ENCODE peak calls at places on chromosomes 4 and X, in ten cellular contexts. One of them, this sample, is unnamed.

GRCh38 chr4:56613101-56613862 is 67.8 kb downstream of the HOPX start:
- DNase-seq in testis: no peak
- DNase-seq in transverse colon: no peak
- DNase-seq in stomach: no peak
- DNase-seq in HCT116: no peak
- DNase-seq in lower lobe of right lung: no peak
- DNase-seq in ovary: no peak
- DNase-seq in sigmoid colon: no peak
- DNase-seq in lung: no peak
- DNase-seq in neural progenitor cell: no peak
- DNase-seq in this sample: no peak

GRCh38 chr4:94711635-94712034 is 46.1 kb upstream of the BMPR1B start:
- DNase-seq in testis: no peak
- DNase-seq in transverse colon: no peak
- DNase-seq in stomach: no peak
- DNase-seq in HCT116: no peak
- DNase-seq in lower lobe of right lung: no peak
- DNase-seq in ovary: no peak
- DNase-seq in sigmoid colon: no peak
- DNase-seq in lung: no peak
- DNase-seq in neural progenitor cell: no peak
- DNase-seq in this sample: no peak

GRCh38 chr4:178448372-178449040 is 1006.3 kb upstream of the AGA start:
- DNase-seq in testis: no peak
- DNase-seq in transverse colon: no peak
- DNase-seq in stomach: no peak
- DNase-seq in HCT116: no peak
- DNase-seq in lower lobe of right lung: no peak
- DNase-seq in ovary: no peak
- DNase-seq in sigmoid colon: no peak
- DNase-seq in lung: no peak
- DNase-seq in neural progenitor cell: no peak
- DNase-seq in this sample: no peak

GRCh38 chr4:34720563-34720962 is 1523.8 kb downstream of the ARAP2 start:
- DNase-seq in testis: no peak
- DNase-seq in transverse colon: no peak
- DNase-seq in stomach: no peak
- DNase-seq in HCT116: peak; percentile 27
- DNase-seq in lower lobe of right lung: no peak
- DNase-seq in ovary: no peak
- DNase-seq in sigmoid colon: no peak
- DNase-seq in lung: no peak
- DNase-seq in neural progenitor cell: peak; percentile 48
- DNase-seq in this sample: no peak

GRCh38 chrX:39477438-39478120 is 620.2 kb downstream of the BCOR start:
- DNase-seq in testis: no peak
- DNase-seq in transverse colon: peak; percentile 35
- DNase-seq in stomach: peak; percentile 26
- DNase-seq in HCT116: no peak
- DNase-seq in lower lobe of right lung: peak; percentile 57
- DNase-seq in ovary: no peak
- DNase-seq in sigmoid colon: no peak
- DNase-seq in lung: no peak
- DNase-seq in neural progenitor cell: peak; percentile 47
- DNase-seq in this sample: peak; percentile 50

GRCh38 chrX:110317079-110317819 is 636 bp downstream of the AMMECR1 start:
- DNase-seq in testis: peak; percentile 18
- DNase-seq in transverse colon: peak; percentile 17
- DNase-seq in stomach: peak; percentile 27
- DNase-seq in HCT116: no peak
- DNase-seq in lower lobe of right lung: peak; percentile 46
- DNase-seq in ovary: peak; percentile 22
- DNase-seq in sigmoid colon: peak; percentile 63
- DNase-seq in lung: peak; percentile 31
- DNase-seq in neural progenitor cell: peak; percentile 43
- DNase-seq in this sample: peak; percentile 59

GRCh38 chr4:133474511-133474910 is 325.4 kb downstream of the PCDH10 start:
- DNase-seq in testis: no peak
- DNase-seq in transverse colon: no peak
- DNase-seq in stomach: no peak
- DNase-seq in HCT116: no peak
- DNase-seq in lower lobe of right lung: no peak
- DNase-seq in ovary: no peak
- DNase-seq in sigmoid colon: no peak
- DNase-seq in lung: no peak
- DNase-seq in neural progenitor cell: no peak
- DNase-seq in this sample: no peak

GRCh38 chr4:82677327-82677726 is 115.5 kb upstream of the TMEM150C start:
- DNase-seq in testis: no peak
- DNase-seq in transverse colon: no peak
- DNase-seq in stomach: no peak
- DNase-seq in HCT116: no peak
- DNase-seq in lower lobe of right lung: no peak
- DNase-seq in ovary: no peak
- DNase-seq in sigmoid colon: no peak
- DNase-seq in lung: no peak
- DNase-seq in neural progenitor cell: no peak
- DNase-seq in this sample: no peak

GRCh38 chrX:124736553-124737240 is 390.3 kb downstream of the SH2D1A start:
- DNase-seq in testis: no peak
- DNase-seq in transverse colon: no peak
- DNase-seq in stomach: no peak
- DNase-seq in HCT116: no peak
- DNase-seq in lower lobe of right lung: no peak
- DNase-seq in ovary: no peak
- DNase-seq in sigmoid colon: no peak
- DNase-seq in lung: no peak
- DNase-seq in neural progenitor cell: peak; percentile 60
- DNase-seq in this sample: no peak

DNA sequence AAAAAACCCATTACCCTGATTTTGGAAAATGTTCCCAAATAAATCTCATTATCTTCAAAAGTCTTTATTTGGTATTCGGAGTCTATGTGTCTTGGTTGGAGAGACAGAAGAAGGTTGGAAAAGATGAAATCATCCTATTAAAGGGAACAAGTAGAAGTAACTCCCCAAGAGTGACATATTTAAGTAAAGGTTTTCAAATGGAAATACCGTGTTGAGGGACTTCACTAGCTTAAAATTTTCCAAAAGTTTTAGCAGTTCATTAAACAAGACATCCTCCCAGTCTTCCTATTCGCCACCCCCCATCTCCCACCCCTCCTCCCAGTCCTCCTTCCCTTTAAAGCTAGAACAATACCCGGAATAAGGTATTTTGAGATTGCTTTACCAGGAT is 62.7 kb upstream of the CCDC160 start:
- DNase-seq in testis: no peak
- DNase-seq in transverse colon: no peak
- DNase-seq in stomach: no peak
- DNase-seq in HCT116: no peak
- DNase-seq in lower lobe of right lung: no peak
- DNase-seq in ovary: no peak
- DNase-seq in sigmoid colon: no peak
- DNase-seq in lung: no peak
- DNase-seq in neural progenitor cell: peak; percentile 36
- DNase-seq in this sample: no peak
- H3K4me3 ChIP-seq in testis: no peak overlapping the region
- H3K4me3 ChIP-seq in transverse colon: no peak overlapping the region
- H3K4me3 ChIP-seq in stomach: no peak overlapping the region
- H3K4me3 ChIP-seq in HCT116: no peak overlapping the region
- H3K4me3 ChIP-seq in lower lobe of right lung: no peak overlapping the region
- H3K4me3 ChIP-seq in ovary: no peak overlapping the region
- H3K4me3 ChIP-seq in sigmoid colon: no peak overlapping the region
- H3K4me3 ChIP-seq in lung: no peak overlapping the region
- H3K4me3 ChIP-seq in neural progenitor cell: peak overlapping the region; percentile 80
- H3K4me3 ChIP-seq in this sample: no peak overlapping the region

GRCh38 chr4:51859476-51860032 is 16.6 kb downstream of the DCUN1D4 start:
- DNase-seq in testis: no peak
- DNase-seq in transverse colon: no peak
- DNase-seq in stomach: no peak
- DNase-seq in HCT116: no peak
- DNase-seq in lower lobe of right lung: no peak
- DNase-seq in ovary: no peak
- DNase-seq in sigmoid colon: no peak
- DNase-seq in lung: no peak
- DNase-seq in neural progenitor cell: no peak
- DNase-seq in this sample: no peak

GRCh38 chr4:51855751-51856150 is 12.8 kb downstream of the DCUN1D4 start:
- DNase-seq in testis: no peak
- DNase-seq in transverse colon: no peak
- DNase-seq in stomach: no peak
- DNase-seq in HCT116: no peak
- DNase-seq in lower lobe of right lung: no peak
- DNase-seq in ovary: no peak
- DNase-seq in sigmoid colon: no peak
- DNase-seq in lung: no peak
- DNase-seq in neural progenitor cell: no peak
- DNase-seq in this sample: no peak

GRCh38 chr4:51862199-51862598 is 19.2 kb downstream of the DCUN1D4 start:
- DNase-seq in testis: no peak
- DNase-seq in transverse colon: no peak
- DNase-seq in stomach: no peak
- DNase-seq in HCT116: no peak
- DNase-seq in lower lobe of right lung: no peak
- DNase-seq in ovary: no peak
- DNase-seq in sigmoid colon: no peak
- DNase-seq in lung: no peak
- DNase-seq in neural progenitor cell: no peak
- DNase-seq in this sample: no peak

GRCh38 chr4:51855270-51855669 is 12.3 kb downstream of the DCUN1D4 start:
- DNase-seq in testis: no peak
- DNase-seq in transverse colon: no peak
- DNase-seq in stomach: no peak
- DNase-seq in HCT116: no peak
- DNase-seq in lower lobe of right lung: no peak
- DNase-seq in ovary: no peak
- DNase-seq in sigmoid colon: no peak
- DNase-seq in lung: no peak
- DNase-seq in neural progenitor cell: no peak
- DNase-seq in this sample: no peak

DNA sequence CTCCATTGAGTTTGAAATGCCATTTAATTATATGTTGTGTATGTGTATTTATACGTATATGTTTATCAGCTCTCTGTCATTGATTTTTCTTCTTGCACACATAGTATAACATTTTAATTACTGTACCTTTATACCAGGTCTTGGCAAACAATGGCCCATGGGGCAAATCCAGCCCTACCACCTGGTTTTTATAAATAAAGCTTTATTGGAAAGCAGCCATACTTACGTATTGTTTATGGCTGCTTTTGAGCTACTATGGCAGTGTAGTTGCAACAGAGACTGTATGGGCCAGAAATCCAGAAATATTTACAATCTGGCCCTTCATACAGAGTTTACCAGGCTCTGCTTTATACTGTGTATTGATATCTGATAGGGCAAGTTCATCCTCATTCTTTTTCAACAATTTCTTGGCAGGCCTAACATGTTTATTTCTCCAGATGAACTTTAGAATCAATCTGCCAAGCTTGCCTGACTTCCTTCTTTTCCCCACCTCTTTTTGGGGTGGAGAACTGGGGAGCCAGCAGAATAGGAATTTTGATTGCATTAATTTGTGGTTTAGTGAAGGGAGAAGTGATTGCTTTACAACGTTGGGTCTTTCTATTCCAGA is 15.8 kb downstream of the DCUN1D4 start:
- DNase-seq in testis: no peak
- DNase-seq in transverse colon: no peak
- DNase-seq in stomach: no peak
- DNase-seq in HCT116: no peak
- DNase-seq in lower lobe of right lung: no peak
- DNase-seq in ovary: no peak
- DNase-seq in sigmoid colon: no peak
- DNase-seq in lung: no peak
- DNase-seq in neural progenitor cell: no peak
- DNase-seq in this sample: no peak
- H3K4me1 ChIP-seq in testis: peaks cover 4% of the 10 kb centered on the region
- H3K4me1 ChIP-seq in transverse colon: peaks cover 26% of the 10 kb centered on the region
- H3K4me1 ChIP-seq in stomach: peaks cover 78% of the 10 kb centered on the region
- H3K4me1 ChIP-seq in HCT116: no peaks in the 10 kb centered on the region
- H3K4me1 ChIP-seq in lower lobe of right lung: peaks cover 8% of the 10 kb centered on the region
- H3K4me1 ChIP-seq in ovary: peaks cover 9% of the 10 kb centered on the region
- H3K4me1 ChIP-seq in sigmoid colon: peaks cover 38% of the 10 kb centered on the region
- H3K4me1 ChIP-seq in lung: peaks cover 11% of the 10 kb centered on the region
- H3K4me1 ChIP-seq in neural progenitor cell: peaks cover 70% of the 10 kb centered on the region
- H3K4me1 ChIP-seq in this sample: peaks cover 25% of the 10 kb centered on the region

DNA sequence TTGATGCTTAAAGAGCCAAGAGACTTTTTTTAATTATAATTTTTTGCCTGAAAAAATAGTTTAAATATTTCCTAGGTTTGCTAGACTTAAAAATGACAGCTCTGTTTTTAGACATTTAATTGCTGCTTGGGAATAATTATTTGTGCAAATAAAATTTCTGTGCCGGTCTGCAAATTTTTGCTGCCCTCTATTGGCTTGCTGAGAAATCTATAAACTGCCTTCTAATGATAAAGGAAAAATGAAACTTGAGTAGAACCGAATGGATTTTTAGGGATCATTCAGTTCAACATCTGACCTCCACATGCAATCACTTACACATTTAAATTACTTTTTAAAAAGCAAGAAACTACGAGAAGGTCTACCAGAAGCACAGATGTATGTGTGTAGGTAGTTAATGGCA is 434.0 kb downstream of the FAM133A start:
- DNase-seq in testis: no peak
- DNase-seq in transverse colon: no peak
- DNase-seq in stomach: no peak
- DNase-seq in HCT116: no peak
- DNase-seq in lower lobe of right lung: no peak
- DNase-seq in ovary: no peak
- DNase-seq in sigmoid colon: no peak
- DNase-seq in lung: no peak
- DNase-seq in neural progenitor cell: no peak
- DNase-seq in this sample: no peak
- TF ChIP-seq CTCF in testis: no peak
- TF ChIP-seq CTCF in transverse colon: no peak
- TF ChIP-seq CTCF in stomach: peak; percentile 13
- TF ChIP-seq CTCF in HCT116: no peak
- TF ChIP-seq CTCF in lower lobe of right lung: no peak
- TF ChIP-seq CTCF in ovary: no peak
- TF ChIP-seq CTCF in sigmoid colon: no peak
- TF ChIP-seq CTCF in lung: no peak
- TF ChIP-seq CTCF in neural progenitor cell: peak; percentile 43
- TF ChIP-seq CTCF in this sample: no peak

GRCh38 chr4:40458109-40458508 is 123.0 kb downstream of the CHRNA9 start:
- DNase-seq in testis: no peak
- DNase-seq in transverse colon: no peak
- DNase-seq in stomach: no peak
- DNase-seq in HCT116: no peak
- DNase-seq in lower lobe of right lung: no peak
- DNase-seq in ovary: no peak
- DNase-seq in sigmoid colon: no peak
- DNase-seq in lung: no peak
- DNase-seq in neural progenitor cell: no peak
- DNase-seq in this sample: no peak

GRCh38 chr4:40466789-40467188 is 131.7 kb downstream of the CHRNA9 start:
- DNase-seq in testis: no peak
- DNase-seq in transverse colon: no peak
- DNase-seq in stomach: no peak
- DNase-seq in HCT116: no peak
- DNase-seq in lower lobe of right lung: no peak
- DNase-seq in ovary: no peak
- DNase-seq in sigmoid colon: no peak
- DNase-seq in lung: no peak
- DNase-seq in neural progenitor cell: no peak
- DNase-seq in this sample: no peak

GRCh38 chr4:40458683-40459082 is 123.5 kb downstream of the CHRNA9 start:
- DNase-seq in testis: no peak
- DNase-seq in transverse colon: no peak
- DNase-seq in stomach: no peak
- DNase-seq in HCT116: no peak
- DNase-seq in lower lobe of right lung: no peak
- DNase-seq in ovary: no peak
- DNase-seq in sigmoid colon: no peak
- DNase-seq in lung: no peak
- DNase-seq in neural progenitor cell: no peak
- DNase-seq in this sample: no peak

GRCh38 chr4:40462326-40462725 is 127.2 kb downstream of the CHRNA9 start:
- DNase-seq in testis: no peak
- DNase-seq in transverse colon: no peak
- DNase-seq in stomach: no peak
- DNase-seq in HCT116: no peak
- DNase-seq in lower lobe of right lung: no peak
- DNase-seq in ovary: no peak
- DNase-seq in sigmoid colon: no peak
- DNase-seq in lung: no peak
- DNase-seq in neural progenitor cell: no peak
- DNase-seq in this sample: no peak
- H3K4me3 ChIP-seq in testis: no peak overlapping the region
- H3K4me3 ChIP-seq in transverse colon: no peak overlapping the region
- H3K4me3 ChIP-seq in stomach: no peak overlapping the region
- H3K4me3 ChIP-seq in HCT116: no peak overlapping the region
- H3K4me3 ChIP-seq in lower lobe of right lung: no peak overlapping the region
- H3K4me3 ChIP-seq in ovary: no peak overlapping the region
- H3K4me3 ChIP-seq in sigmoid colon: no peak overlapping the region
- H3K4me3 ChIP-seq in lung: no peak overlapping the region
- H3K4me3 ChIP-seq in neural progenitor cell: no peak overlapping the region
- H3K4me3 ChIP-seq in this sample: no peak overlapping the region

This sample was measured in Peyer's patch.